ENCODE peak calls at places on chromosomes 1 and 21, in ten cellular contexts. V is fibroblast of mammary gland, D is GOT3, I is GM23338, J is endothelial cell of umbilical vein, K is heart left ventricle, T is GM23248, A is NCI-H1694 treated with DMSO at 0.1 percent for 48 hours, N is GM03348, M is AG10803. F is an unnamed sample.

GRCh38 chr1:98704474-98704873 is 43.0 kb downstream of the SNX7 start:
- DNase-seq in V (peak; percentile 10), D (no peak), I (peak; percentile 85), J (no peak), K (no peak), T (peak; percentile 2), A (no peak), N (no peak), M (peak; percentile 17), F (no peak)

GRCh38 chr21:35643176-35643575 is 417.1 kb downstream of the SETD4 start:
- DNase-seq in V (peak; percentile 70), D (no peak), I (no peak), J (peak; percentile 65), K (no peak), T (no peak), A (no peak), N (peak; percentile 37), M (peak; percentile 73), F (no peak)

GRCh38 chr1:67851800-67852199 is 18.5 kb upstream of the GNG12 start:
- DNase-seq in V (no peak), D (no peak), I (no peak), J (no peak), K (no peak), T (no peak), A (no peak), N (no peak), M (no peak), F (no peak)

GRCh38 chr21:45297869-45298268 is 10.2 kb upstream of the POFUT2 start:
- DNase-seq in V (no peak), D (no peak), I (no peak), J (no peak), K (no peak), T (no peak), A (no peak), N (no peak), M (no peak), F (no peak)

GRCh38 chr1:27963393-27963792 is 3.6 kb downstream of the XKR8 start:
- DNase-seq in V (no peak), D (no peak), I (no peak), J (no peak), K (no peak), T (no peak), A (no peak), N (no peak), M (no peak), F (no peak)

GRCh38 chr1:18836654-18837053 is 22.8 kb downstream of the TAS1R2 start:
- DNase-seq in V (no peak), D (no peak), I (peak; percentile 27), J (no peak), K (no peak), T (no peak), A (no peak), N (no peak), M (no peak), F (no peak)

GRCh38 chr1:198259336-198260109 is 102.7 kb downstream of the NEK7 start:
- DNase-seq in V (no peak), D (no peak), I (no peak), J (no peak), K (no peak), T (peak; percentile 26), A (no peak), N (no peak), M (no peak), F (no peak)

GRCh38 chr1:16628361-16629111 is 15.2 kb upstream of the NBPF1 start:
- DNase-seq in V (no peak), D (no peak), I (peak; percentile 41), J (no peak), K (peak; percentile 26), T (no peak), A (no peak), N (no peak), M (no peak), F (no peak)

GRCh38 chr1:225962440-225962975 is 21.5 kb upstream of the LEFTY2 start:
- DNase-seq in V (peak; percentile 20), D (no peak), I (peak; percentile 83), J (peak; percentile 35), K (peak; percentile 44), T (peak; percentile 36), A (no peak), N (peak; percentile 41), M (no peak), F (peak; percentile 49)

GRCh38 chr1:69569281-69569970 is 1.7 kb downstream of the LRRC7 start:
- DNase-seq in V (no peak), D (no peak), I (peak; percentile 47), J (peak; percentile 5), K (no peak), T (no peak), A (no peak), N (peak; percentile 2), M (no peak), F (no peak)

GRCh38 chr1:239823852-239824251 is 267.8 kb upstream of the FMN2 start:
- DNase-seq in V (no peak), D (no peak), I (no peak), J (no peak), K (no peak), T (no peak), A (no peak), N (no peak), M (no peak), F (no peak)

GRCh38 chr1:58154256-58154655 is 392.3 kb downstream of the OMA1 start:
- DNase-seq in V (no peak), D (no peak), I (no peak), J (no peak), K (no peak), T (no peak), A (no peak), N (no peak), M (no peak), F (no peak)

F was measured in NCI-H1930.